ENCODE peak calls at places on chromosomes 1 and 21, in ten cellular contexts. One of them, this sample, is unnamed.

GRCh38 chr1:235102993-235103411 is 25.6 kb downstream of the TOMM20 start:
- DNase-seq in HCT116: no peak
- DNase-seq in PC-3: no peak
- DNase-seq in IMR-90: no peak
- DNase-seq in fibroblast of lung: no peak
- DNase-seq in trophoblast cell: no peak
- DNase-seq in GM23248: no peak
- DNase-seq in neural progenitor cell: no peak
- DNase-seq in K562: no peak
- DNase-seq in mammary epithelial cell: no peak
- DNase-seq in this sample: no peak

GRCh38 chr1:89351622-89352311 is 12.1 kb upstream of the GBP6 start:
- DNase-seq in HCT116: no peak
- DNase-seq in PC-3: no peak
- DNase-seq in IMR-90: no peak
- DNase-seq in fibroblast of lung: no peak
- DNase-seq in trophoblast cell: no peak
- DNase-seq in GM23248: no peak
- DNase-seq in neural progenitor cell: no peak
- DNase-seq in K562: no peak
- DNase-seq in mammary epithelial cell: no peak
- DNase-seq in this sample: no peak

GRCh38 chr21:42025392-42026071 is 15.4 kb upstream of the ZBTB21 start:
- DNase-seq in HCT116: no peak
- DNase-seq in PC-3: no peak
- DNase-seq in IMR-90: peak; percentile 94
- DNase-seq in fibroblast of lung: peak; percentile 79
- DNase-seq in trophoblast cell: no peak
- DNase-seq in GM23248: peak; percentile 92
- DNase-seq in neural progenitor cell: no peak
- DNase-seq in K562: no peak
- DNase-seq in mammary epithelial cell: no peak
- DNase-seq in this sample: peak; percentile 77

GRCh38 chr21:18298228-18298627 is 53.6 kb downstream of the CHODL start:
- DNase-seq in HCT116: no peak
- DNase-seq in PC-3: no peak
- DNase-seq in IMR-90: no peak
- DNase-seq in fibroblast of lung: no peak
- DNase-seq in trophoblast cell: no peak
- DNase-seq in GM23248: no peak
- DNase-seq in neural progenitor cell: peak; percentile 40
- DNase-seq in K562: no peak
- DNase-seq in mammary epithelial cell: no peak
- DNase-seq in this sample: no peak

GRCh38 chr1:198778049-198778448 is 139.2 kb downstream of the PTPRC start:
- DNase-seq in HCT116: no peak
- DNase-seq in PC-3: no peak
- DNase-seq in IMR-90: peak; percentile 9
- DNase-seq in fibroblast of lung: no peak
- DNase-seq in trophoblast cell: no peak
- DNase-seq in GM23248: no peak
- DNase-seq in neural progenitor cell: no peak
- DNase-seq in K562: no peak
- DNase-seq in mammary epithelial cell: no peak
- DNase-seq in this sample: peak; percentile 23

GRCh38 chr1:243944429-243945160 is 94.6 kb upstream of the AKT3 start:
- DNase-seq in HCT116: no peak
- DNase-seq in PC-3: no peak
- DNase-seq in IMR-90: peak; percentile 62
- DNase-seq in fibroblast of lung: peak; percentile 35
- DNase-seq in trophoblast cell: peak; percentile 95
- DNase-seq in GM23248: peak; percentile 66
- DNase-seq in neural progenitor cell: peak; percentile 70
- DNase-seq in K562: no peak
- DNase-seq in mammary epithelial cell: peak; percentile 96
- DNase-seq in this sample: peak; percentile 5

GRCh38 chr1:241997401-241997800 is 1.5 kb downstream of the MAP1LC3C start:
- DNase-seq in HCT116: no peak
- DNase-seq in PC-3: no peak
- DNase-seq in IMR-90: no peak
- DNase-seq in fibroblast of lung: no peak
- DNase-seq in trophoblast cell: no peak
- DNase-seq in GM23248: peak; percentile 32
- DNase-seq in neural progenitor cell: no peak
- DNase-seq in K562: no peak
- DNase-seq in mammary epithelial cell: no peak
- DNase-seq in this sample: no peak

GRCh38 chr1:108141604-108142003 is 58.5 kb downstream of the SLC25A24 start:
- DNase-seq in HCT116: no peak
- DNase-seq in PC-3: peak; percentile 89
- DNase-seq in IMR-90: peak; percentile 70
- DNase-seq in fibroblast of lung: peak; percentile 56
- DNase-seq in trophoblast cell: no peak
- DNase-seq in GM23248: peak; percentile 23
- DNase-seq in neural progenitor cell: no peak
- DNase-seq in K562: no peak
- DNase-seq in mammary epithelial cell: peak; percentile 41
- DNase-seq in this sample: no peak

GRCh38 chr1:53430779-53431178 is 28.4 kb upstream of the DMRTB1 start:
- DNase-seq in HCT116: no peak
- DNase-seq in PC-3: no peak
- DNase-seq in IMR-90: no peak
- DNase-seq in fibroblast of lung: no peak
- DNase-seq in trophoblast cell: no peak
- DNase-seq in GM23248: no peak
- DNase-seq in neural progenitor cell: peak; percentile 46
- DNase-seq in K562: no peak
- DNase-seq in mammary epithelial cell: no peak
- DNase-seq in this sample: no peak

GRCh38 chr1:53431725-53432306 is 27.4 kb upstream of the DMRTB1 start:
- DNase-seq in HCT116: no peak
- DNase-seq in PC-3: no peak
- DNase-seq in IMR-90: no peak
- DNase-seq in fibroblast of lung: no peak
- DNase-seq in trophoblast cell: no peak
- DNase-seq in GM23248: no peak
- DNase-seq in neural progenitor cell: no peak
- DNase-seq in K562: no peak
- DNase-seq in mammary epithelial cell: no peak
- DNase-seq in this sample: no peak

GRCh38 chr1:53438427-53439336 is 20.5 kb upstream of the DMRTB1 start:
- DNase-seq in HCT116: no peak
- DNase-seq in PC-3: no peak
- DNase-seq in IMR-90: no peak
- DNase-seq in fibroblast of lung: no peak
- DNase-seq in trophoblast cell: no peak
- DNase-seq in GM23248: no peak
- DNase-seq in neural progenitor cell: no peak
- DNase-seq in K562: no peak
- DNase-seq in mammary epithelial cell: no peak
- DNase-seq in this sample: no peak

GRCh38 chr1:53431244-53431643 is 28.0 kb upstream of the DMRTB1 start:
- DNase-seq in HCT116: no peak
- DNase-seq in PC-3: no peak
- DNase-seq in IMR-90: no peak
- DNase-seq in fibroblast of lung: no peak
- DNase-seq in trophoblast cell: no peak
- DNase-seq in GM23248: no peak
- DNase-seq in neural progenitor cell: no peak
- DNase-seq in K562: no peak
- DNase-seq in mammary epithelial cell: no peak
- DNase-seq in this sample: no peak

DNA sequence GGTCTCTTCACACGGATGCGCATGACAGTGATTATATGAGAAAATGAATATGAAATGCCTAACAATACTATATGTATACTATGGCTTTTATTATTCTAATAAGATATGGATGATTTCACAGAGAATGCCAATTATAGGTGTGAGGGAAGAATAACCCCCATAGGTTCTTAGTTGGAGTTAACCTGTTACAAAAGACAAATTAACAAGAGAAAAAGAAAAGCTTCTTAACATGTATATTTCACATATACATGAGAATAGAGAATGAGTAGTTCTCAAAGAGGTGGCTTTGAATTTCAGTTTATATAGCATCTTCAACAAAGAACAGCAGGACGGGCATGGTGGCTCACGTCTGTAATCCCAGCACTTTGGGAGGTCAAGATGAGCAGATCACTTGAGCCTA is 24.0 kb upstream of the DMRTB1 start:
- DNase-seq in HCT116: no peak
- DNase-seq in PC-3: no peak
- DNase-seq in IMR-90: no peak
- DNase-seq in fibroblast of lung: no peak
- DNase-seq in trophoblast cell: no peak
- DNase-seq in GM23248: no peak
- DNase-seq in neural progenitor cell: no peak
- DNase-seq in K562: no peak
- DNase-seq in mammary epithelial cell: no peak
- DNase-seq in this sample: no peak
- H3K9me3 ChIP-seq in HCT116: no peaks in the 10 kb centered on the region
- H3K9me3 ChIP-seq in PC-3: no peaks in the 10 kb centered on the region
- H3K9me3 ChIP-seq in IMR-90: peaks cover 3% of the 10 kb centered on the region
- H3K9me3 ChIP-seq in fibroblast of lung: no peaks in the 10 kb centered on the region
- H3K9me3 ChIP-seq in trophoblast cell: peaks cover 11% of the 10 kb centered on the region
- H3K9me3 ChIP-seq in GM23248: no peaks in the 10 kb centered on the region
- H3K9me3 ChIP-seq in neural progenitor cell: no peaks in the 10 kb centered on the region
- H3K9me3 ChIP-seq in K562: peaks cover 2% of the 10 kb centered on the region
- H3K9me3 ChIP-seq in mammary epithelial cell: peaks cover 2% of the 10 kb centered on the region
- H3K9me3 ChIP-seq in this sample: peaks cover 3% of the 10 kb centered on the region

DNA sequence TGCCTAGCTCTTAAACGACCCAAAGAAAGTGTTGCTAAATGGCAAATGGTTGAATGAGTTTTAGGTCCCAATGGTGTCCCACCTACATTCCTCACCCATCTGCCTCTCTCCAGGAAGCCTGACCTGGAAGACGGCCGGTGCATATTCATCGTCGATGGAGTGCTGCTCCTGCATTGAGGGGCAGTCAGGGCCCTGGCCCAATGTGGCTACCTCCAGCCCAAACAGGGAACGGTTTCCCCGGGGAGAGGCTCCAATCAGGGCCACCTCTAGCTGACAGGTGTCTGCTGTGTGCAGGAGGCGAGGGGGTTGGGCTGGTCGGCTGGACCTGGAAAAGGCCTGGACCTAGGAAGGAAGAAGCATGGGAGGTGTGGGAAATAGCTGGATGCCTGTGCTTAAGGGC is 1.6 kb downstream of the GLMP start:
- DNase-seq in HCT116: no peak
- DNase-seq in PC-3: no peak
- DNase-seq in IMR-90: no peak
- DNase-seq in fibroblast of lung: no peak
- DNase-seq in trophoblast cell: no peak
- DNase-seq in GM23248: no peak
- DNase-seq in neural progenitor cell: no peak
- DNase-seq in K562: no peak
- DNase-seq in mammary epithelial cell: no peak
- DNase-seq in this sample: no peak
- H3K4me1 ChIP-seq in HCT116: peaks cover 14% of the 10 kb centered on the region
- H3K4me1 ChIP-seq in PC-3: peaks cover 15% of the 10 kb centered on the region
- H3K4me1 ChIP-seq in IMR-90: peaks cover 2% of the 10 kb centered on the region
- H3K4me1 ChIP-seq in fibroblast of lung: peaks cover 8% of the 10 kb centered on the region
- H3K4me1 ChIP-seq in trophoblast cell: peaks cover 7% of the 10 kb centered on the region
- H3K4me1 ChIP-seq in GM23248: peaks cover 16% of the 10 kb centered on the region
- H3K4me1 ChIP-seq in neural progenitor cell: peaks cover 4% of the 10 kb centered on the region
- H3K4me1 ChIP-seq in K562: peaks cover 17% of the 10 kb centered on the region
- H3K4me1 ChIP-seq in mammary epithelial cell: peaks cover 16% of the 10 kb centered on the region
- H3K4me1 ChIP-seq in this sample: peaks cover 10% of the 10 kb centered on the region

GRCh38 chr1:193418745-193419058 is 232.3 kb upstream of the B3GALT2 start:
- DNase-seq in HCT116: no peak
- DNase-seq in PC-3: no peak
- DNase-seq in IMR-90: no peak
- DNase-seq in fibroblast of lung: no peak
- DNase-seq in trophoblast cell: no peak
- DNase-seq in GM23248: no peak
- DNase-seq in neural progenitor cell: no peak
- DNase-seq in K562: no peak
- DNase-seq in mammary epithelial cell: no peak
- DNase-seq in this sample: no peak

GRCh38 chr1:193413376-193413775 is 227.0 kb upstream of the B3GALT2 start:
- DNase-seq in HCT116: no peak
- DNase-seq in PC-3: no peak
- DNase-seq in IMR-90: no peak
- DNase-seq in fibroblast of lung: no peak
- DNase-seq in trophoblast cell: peak; percentile 59
- DNase-seq in GM23248: no peak
- DNase-seq in neural progenitor cell: no peak
- DNase-seq in K562: no peak
- DNase-seq in mammary epithelial cell: no peak
- DNase-seq in this sample: no peak

GRCh38 chr1:193417945-193418744 is 231.7 kb upstream of the B3GALT2 start:
- DNase-seq in HCT116: no peak
- DNase-seq in PC-3: no peak
- DNase-seq in IMR-90: peak; percentile 58
- DNase-seq in fibroblast of lung: peak; percentile 61
- DNase-seq in trophoblast cell: no peak
- DNase-seq in GM23248: peak; percentile 54
- DNase-seq in neural progenitor cell: no peak
- DNase-seq in K562: no peak
- DNase-seq in mammary epithelial cell: peak; percentile 14
- DNase-seq in this sample: peak; percentile 36

GRCh38 chr1:193417420-193417819 is 231.0 kb upstream of the B3GALT2 start:
- DNase-seq in HCT116: no peak
- DNase-seq in PC-3: no peak
- DNase-seq in IMR-90: peak; percentile 27
- DNase-seq in fibroblast of lung: peak; percentile 20
- DNase-seq in trophoblast cell: no peak
- DNase-seq in GM23248: peak; percentile 35
- DNase-seq in neural progenitor cell: no peak
- DNase-seq in K562: no peak
- DNase-seq in mammary epithelial cell: peak; percentile 11
- DNase-seq in this sample: peak; percentile 25

DNA sequence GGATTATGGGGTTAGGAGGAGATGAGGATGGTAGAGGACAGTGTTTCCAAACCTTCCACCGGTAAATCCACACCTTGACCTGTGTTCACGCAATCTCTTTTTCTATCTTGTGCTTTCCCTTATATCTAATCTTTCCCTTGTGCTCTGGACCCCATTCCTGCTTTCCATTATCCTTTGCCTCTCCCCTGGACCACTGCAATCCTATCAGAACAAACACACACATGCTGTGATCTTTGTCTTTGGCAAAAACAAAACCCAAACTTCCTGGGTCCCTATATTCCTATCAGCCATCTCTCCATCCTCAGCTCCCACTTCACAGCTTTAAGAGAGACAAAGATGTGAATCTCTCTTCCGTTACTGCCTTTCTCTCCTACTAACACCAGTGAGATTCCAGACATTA is 229.8 kb upstream of the B3GALT2 start:
- DNase-seq in HCT116: no peak
- DNase-seq in PC-3: no peak
- DNase-seq in IMR-90: no peak
- DNase-seq in fibroblast of lung: no peak
- DNase-seq in trophoblast cell: no peak
- DNase-seq in GM23248: no peak
- DNase-seq in neural progenitor cell: no peak
- DNase-seq in K562: no peak
- DNase-seq in mammary epithelial cell: no peak
- DNase-seq in this sample: no peak
- H2AFZ ChIP-seq in HCT116: no peak overlapping the region
- H2AFZ ChIP-seq in PC-3: no peak overlapping the region
- H2AFZ ChIP-seq in IMR-90: no peak overlapping the region
- H2AFZ ChIP-seq in fibroblast of lung: peak overlapping the region; percentile 38
- H2AFZ ChIP-seq in trophoblast cell: no peak overlapping the region
- H2AFZ ChIP-seq in GM23248: no peak overlapping the region
- H2AFZ ChIP-seq in neural progenitor cell: peak overlapping the region; percentile 59
- H2AFZ ChIP-seq in K562: no peak overlapping the region
- H2AFZ ChIP-seq in mammary epithelial cell: no peak overlapping the region
- H2AFZ ChIP-seq in this sample: no peak overlapping the region

GRCh38 chr1:116426401-116426800 is 53.4 kb downstream of the ATP1A1 start:
- DNase-seq in HCT116: no peak
- DNase-seq in PC-3: no peak
- DNase-seq in IMR-90: no peak
- DNase-seq in fibroblast of lung: no peak
- DNase-seq in trophoblast cell: no peak
- DNase-seq in GM23248: no peak
- DNase-seq in neural progenitor cell: no peak
- DNase-seq in K562: no peak
- DNase-seq in mammary epithelial cell: no peak
- DNase-seq in this sample: no peak

GRCh38 chr1:116424863-116425262 is 51.8 kb downstream of the ATP1A1 start:
- DNase-seq in HCT116: no peak
- DNase-seq in PC-3: no peak
- DNase-seq in IMR-90: no peak
- DNase-seq in fibroblast of lung: no peak
- DNase-seq in trophoblast cell: no peak
- DNase-seq in GM23248: no peak
- DNase-seq in neural progenitor cell: no peak
- DNase-seq in K562: no peak
- DNase-seq in mammary epithelial cell: no peak
- DNase-seq in this sample: no peak

GRCh38 chr1:116425987-116426386 is 52.9 kb downstream of the ATP1A1 start:
- DNase-seq in HCT116: no peak
- DNase-seq in PC-3: no peak
- DNase-seq in IMR-90: no peak
- DNase-seq in fibroblast of lung: no peak
- DNase-seq in trophoblast cell: no peak
- DNase-seq in GM23248: no peak
- DNase-seq in neural progenitor cell: no peak
- DNase-seq in K562: no peak
- DNase-seq in mammary epithelial cell: no peak
- DNase-seq in this sample: no peak

GRCh38 chr1:116420417-116421200 is 47.6 kb downstream of the ATP1A1 start:
- DNase-seq in HCT116: no peak
- DNase-seq in PC-3: peak; percentile 25
- DNase-seq in IMR-90: no peak
- DNase-seq in fibroblast of lung: no peak
- DNase-seq in trophoblast cell: no peak
- DNase-seq in GM23248: no peak
- DNase-seq in neural progenitor cell: no peak
- DNase-seq in K562: peak; percentile 57
- DNase-seq in mammary epithelial cell: no peak
- DNase-seq in this sample: no peak

DNA sequence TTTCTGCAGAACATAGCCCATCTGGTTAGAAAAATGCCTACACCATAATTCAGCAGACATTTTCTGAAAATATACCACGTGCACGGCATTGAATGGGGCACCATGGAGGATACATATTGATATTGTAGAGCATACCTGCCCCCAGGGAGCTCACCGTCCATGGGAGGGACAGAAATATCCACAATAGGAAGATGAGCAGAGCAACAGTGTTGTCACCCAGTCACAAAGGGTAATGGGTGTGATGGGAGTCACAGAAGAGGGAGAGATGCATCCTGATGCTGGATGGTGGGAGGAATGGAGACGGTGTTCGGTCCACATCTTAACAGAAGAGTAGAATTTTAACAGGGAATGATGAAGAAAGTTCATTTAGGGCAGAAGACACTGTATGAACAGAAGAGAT is 51.4 kb downstream of the ATP1A1 start:
- DNase-seq in HCT116: no peak
- DNase-seq in PC-3: no peak
- DNase-seq in IMR-90: no peak
- DNase-seq in fibroblast of lung: no peak
- DNase-seq in trophoblast cell: no peak
- DNase-seq in GM23248: no peak
- DNase-seq in neural progenitor cell: no peak
- DNase-seq in K562: no peak
- DNase-seq in mammary epithelial cell: no peak
- DNase-seq in this sample: no peak
- H3K9me3 ChIP-seq in HCT116: no peaks in the 10 kb centered on the region
- H3K9me3 ChIP-seq in PC-3: no peaks in the 10 kb centered on the region
- H3K9me3 ChIP-seq in IMR-90: no peaks in the 10 kb centered on the region
- H3K9me3 ChIP-seq in fibroblast of lung: no peaks in the 10 kb centered on the region
- H3K9me3 ChIP-seq in trophoblast cell: no peaks in the 10 kb centered on the region
- H3K9me3 ChIP-seq in GM23248: no peaks in the 10 kb centered on the region
- H3K9me3 ChIP-seq in neural progenitor cell: no peaks in the 10 kb centered on the region
- H3K9me3 ChIP-seq in K562: no peaks in the 10 kb centered on the region
- H3K9me3 ChIP-seq in mammary epithelial cell: no peaks in the 10 kb centered on the region
- H3K9me3 ChIP-seq in this sample: no peaks in the 10 kb centered on the region

This sample was measured in astrocyte.